ENCODE peak calls at places on chromosomes 6 and 20, in five cellular contexts. J is aorta; I is CD8-positive, alpha-beta T cell; F is tibial artery; N is heart left ventricle. K is an unnamed sample.
A peak's percentile ranks its signal among the peaks of the same experiment; 100 is the strongest.

GRCh38 chr6:81166770-81167169 is 585.7 kb downstream of the TENT5A start:
- DNase-seq in N (no peak), F (no peak), I (no peak), J (peak; percentile 26), K (no peak)

GRCh38 chr6:53461041-53461656 is 83.8 kb downstream of the GCLC start:
- DNase-seq in J (no peak), F (no peak), I (no peak), N (no peak), K (no peak)

GRCh38 chr6:109793793-109794192 is 102.7 kb downstream of the FIG4 start:
- DNase-seq in I (no peak), F (no peak), N (peak; percentile 39), J (no peak), K (no peak)

GRCh38 chr6:129871220-129871619 is 10.1 kb upstream of the TMEM244 start:
- DNase-seq in N (no peak), J (no peak), F (no peak), I (no peak), K (no peak)

GRCh38 chr6:89375427-89375868 is 22.9 kb upstream of the UBE2J1 start:
- DNase-seq in I (peak; percentile 75), N (peak; percentile 42), F (no peak), J (peak; percentile 50), K (no peak)

GRCh38 chr6:168823397-168824020 is 382.5 kb downstream of the SMOC2 start:
- DNase-seq in J (no peak), F (no peak), I (no peak), N (no peak), K (no peak)

GRCh38 chr6:13282393-13283069 is 45.8 kb downstream of the TBC1D7 start:
- DNase-seq in I (no peak), N (no peak), J (no peak), F (no peak), K (no peak)

GRCh38 chr20:18331694-18332093 is 43.4 kb downstream of the ZNF133 start:
- DNase-seq in I (no peak), J (no peak), N (no peak), F (no peak), K (no peak)

GRCh38 chr20:41213150-41213820 is 75.9 kb downstream of the PLCG1 start:
- DNase-seq in I (no peak), N (peak; percentile 49), J (no peak), F (no peak), K (no peak)

DNA sequence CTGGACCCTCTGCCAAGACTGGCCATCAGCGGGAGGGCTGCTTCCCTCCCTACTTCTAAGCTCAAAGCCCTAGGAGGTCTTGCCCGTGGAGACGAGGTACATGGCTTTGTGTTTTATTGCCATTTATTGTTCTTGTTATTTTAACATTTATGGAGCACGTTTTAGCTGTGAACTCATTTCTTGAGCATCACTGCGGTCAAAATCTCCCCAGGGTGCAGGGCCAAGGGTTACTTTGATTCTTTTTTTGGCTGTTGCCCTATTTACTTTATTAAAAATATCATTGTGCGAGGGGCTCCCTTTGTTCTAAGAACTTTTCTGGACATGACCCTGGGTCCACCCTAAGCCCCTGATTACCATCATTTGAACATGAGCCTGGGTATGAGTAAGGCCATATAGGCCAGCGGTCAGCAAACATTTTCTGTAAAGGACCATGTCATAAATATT is 51.6 kb downstream of the EYA2 start:
- DNase-seq in J (no peak), I (no peak), F (no peak), N (no peak), K (no peak)
- H3K27me3 ChIP-seq in J (no peaks in the 10 kb centered on the region), I (no peaks in the 10 kb centered on the region), F (no peaks in the 10 kb centered on the region), N (no peaks in the 10 kb centered on the region), K (no peaks in the 10 kb centered on the region)

GRCh38 chr6:100988391-100988999 is 107.4 kb upstream of the ASCC3 start:
- DNase-seq in J (no peak), I (no peak), F (no peak), N (no peak), K (no peak)
- H3K27me3 ChIP-seq in J (no peaks in the 10 kb centered on the region), I (no peaks in the 10 kb centered on the region), F (no peaks in the 10 kb centered on the region), N (no peaks in the 10 kb centered on the region), K (no peaks in the 10 kb centered on the region)

DNA sequence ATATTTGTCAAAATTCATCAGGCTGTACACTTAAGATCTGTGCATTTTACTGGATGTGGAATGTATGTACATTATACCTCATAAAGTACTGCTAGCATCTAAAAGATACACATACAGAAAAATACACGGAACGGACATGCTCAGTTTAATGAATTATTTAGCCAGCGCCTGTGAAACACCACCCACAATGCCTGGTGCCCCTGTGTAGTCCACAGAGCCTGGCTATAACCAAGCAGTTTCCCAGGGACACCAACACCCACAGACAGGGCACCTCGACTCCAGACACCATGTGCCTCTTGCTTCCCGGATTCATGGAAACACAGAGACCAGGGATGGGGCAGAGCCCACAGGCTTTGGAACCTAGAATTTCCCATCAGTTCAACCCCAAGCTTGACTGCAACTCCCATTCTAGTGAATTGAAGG is 17.4 kb upstream of the ARMC12 start:
- DNase-seq in N (no peak), I (no peak), F (no peak), J (no peak), K (no peak)
- H3K27me3 ChIP-seq in N (no peaks in the 10 kb centered on the region), I (no peaks in the 10 kb centered on the region), F (no peaks in the 10 kb centered on the region), J (no peaks in the 10 kb centered on the region), K (no peaks in the 10 kb centered on the region)

GRCh38 chr20:1896859-1897258 is 1.7 kb downstream of the SIRPA start:
- DNase-seq in I (no peak), J (no peak), F (no peak), N (peak; percentile 15), K (no peak)
- H3K27me3 ChIP-seq in I (peaks cover 7% of the 10 kb centered on the region), J (no peaks in the 10 kb centered on the region), F (no peaks in the 10 kb centered on the region), N (no peaks in the 10 kb centered on the region), K (peaks cover 20% of the 10 kb centered on the region)